ENCODE peak calls at places on chromosomes 5 and 9, in six cellular contexts. Q is neural progenitor cell, X is fibroblast of lung, T is GM23338, Y is astrocyte, D is PC-3. M is an unnamed sample.

GRCh38 chr5:52452098-52452497 is 335.6 kb upstream of the ITGA1 start:
- DNase-seq in Q (no peak), X (no peak), T (peak; percentile 66), Y (no peak), D (no peak), M (no peak)

GRCh38 chr5:124394700-124395099 is 351.7 kb downstream of the ZNF608 start:
- DNase-seq in Q (no peak), X (no peak), T (no peak), Y (no peak), D (no peak), M (no peak)

GRCh38 chr9:136847065-136847826 is 2.0 kb upstream of the PHPT1 start:
- DNase-seq in Q (peak; percentile 86), X (peak; percentile 57), T (peak; percentile 92), Y (peak; percentile 29), D (peak; percentile 41), M (peak; percentile 69)

GRCh38 chr9:17075758-17076485 is 58.9 kb upstream of the CNTLN start:
- DNase-seq in Q (no peak), X (no peak), T (no peak), Y (no peak), D (no peak), M (no peak)

GRCh38 chr5:93831449-93831848 is 90.0 kb upstream of the POU5F2 start:
- DNase-seq in Q (no peak), X (peak; percentile 95), T (no peak), Y (peak; percentile 92), D (peak; percentile 91), M (no peak)

GRCh38 chr5:181215997-181216982 is 6.8 kb upstream of the TRIM41 start:
- DNase-seq in Q (no peak), X (no peak), T (peak; percentile 37), Y (no peak), D (peak; percentile 65), M (peak; percentile 70)

GRCh38 chr9:5999443-6000104 is 15.8 kb downstream of the RANBP6 start:
- DNase-seq in Q (no peak), X (no peak), T (no peak), Y (no peak), D (no peak), M (no peak)

GRCh38 chr9:27654629-27655285 is 81.5 kb upstream of the C9orf72 start:
- DNase-seq in Q (no peak), X (no peak), T (no peak), Y (no peak), D (no peak), M (no peak)

GRCh38 chr5:17178316-17178715 is 39.1 kb upstream of the BASP1 start:
- DNase-seq in Q (no peak), X (peak; percentile 74), T (no peak), Y (peak; percentile 73), D (no peak), M (no peak)

GRCh38 chr5:172168311-172168710 is 19.7 kb downstream of the STK10 start:
- DNase-seq in Q (no peak), X (no peak), T (no peak), Y (no peak), D (no peak), M (no peak)

GRCh38 chr5:66329078-66329477 is 185.0 kb downstream of the SREK1 start:
- DNase-seq in Q (no peak), X (no peak), T (no peak), Y (no peak), D (no peak), M (no peak)

GRCh38 chr5:134466241-134467069 is 54.8 kb upstream of the CDKN2AIPNL start:
- DNase-seq in Q (peak; percentile 82), X (peak; percentile 73), T (peak; percentile 90), Y (peak; percentile 52), D (peak; percentile 92), M (peak; percentile 58)

GRCh38 chr9:10003047-10003446 is 609.8 kb downstream of the PTPRD start:
- DNase-seq in Q (no peak), X (no peak), T (no peak), Y (no peak), D (no peak), M (no peak)

GRCh38 chr9:72903103-72903502 is 49.8 kb downstream of the ALDH1A1 start:
- DNase-seq in Q (no peak), X (no peak), T (no peak), Y (no peak), D (no peak), M (no peak)

GRCh38 chr5:176533894-176534611 is 3.1 kb downstream of the RNF44 start:
- DNase-seq in Q (no peak), X (peak; percentile 13), T (no peak), Y (no peak), D (peak; percentile 25), M (no peak)

DNA sequence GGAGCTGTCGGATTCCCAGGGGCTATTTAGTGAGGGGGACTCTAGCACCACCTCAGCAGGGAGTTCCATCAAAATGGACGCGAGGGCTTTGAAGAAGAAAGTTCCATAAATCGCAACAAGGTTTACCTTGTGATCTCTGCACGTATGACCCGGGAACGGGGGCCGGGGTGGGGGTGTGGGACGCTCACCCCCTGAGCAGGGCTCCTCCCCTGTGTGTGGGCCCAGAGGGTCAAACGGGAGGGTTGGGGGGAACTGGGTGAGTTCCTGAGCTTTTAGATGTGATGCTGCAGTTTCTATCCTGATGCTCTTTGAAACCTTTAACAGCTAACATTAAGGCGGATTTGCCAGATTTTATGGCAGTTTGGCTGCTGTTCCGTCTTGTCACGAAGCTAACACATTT is 18.9 kb upstream of the LRRC14B start:
- DNase-seq in Q (no peak), X (no peak), T (no peak), Y (no peak), D (no peak), M (no peak)
- H2AFZ ChIP-seq in Q (no peak overlapping the region), X (no peak overlapping the region), T (no peak overlapping the region), Y (no peak overlapping the region), D (no peak overlapping the region), M (no peak overlapping the region)

DNA sequence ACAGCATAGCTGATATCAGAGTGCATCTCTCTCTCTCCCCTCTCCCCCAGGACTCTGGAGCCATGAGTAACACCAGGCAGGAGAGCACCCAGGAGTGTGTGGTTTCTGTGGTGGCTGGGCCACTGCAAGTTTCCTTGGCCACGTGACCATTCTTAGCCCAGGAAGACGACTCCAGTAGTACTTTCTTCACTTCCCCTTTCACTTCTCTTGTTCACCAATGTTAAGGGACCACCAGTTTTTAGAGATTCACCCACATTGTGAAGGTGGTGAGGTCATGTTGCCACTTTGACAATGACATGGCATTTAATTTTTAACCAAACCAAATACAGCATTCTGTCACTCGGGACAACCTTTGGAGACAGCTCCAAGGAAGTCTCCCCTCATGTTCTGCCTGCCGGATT is 17.9 kb upstream of the DAPK1 start:
- DNase-seq in Q (no peak), X (peak; percentile 83), T (no peak), Y (peak; percentile 80), D (no peak), M (no peak)
- H2AFZ ChIP-seq in Q (no peak overlapping the region), X (no peak overlapping the region), T (peak overlapping the region; percentile 66), Y (no peak overlapping the region), D (no peak overlapping the region), M (no peak overlapping the region)

GRCh38 chr5:115818821-115819220 is 2.4 kb upstream of the CDO1 start:
- DNase-seq in Q (no peak), X (no peak), T (no peak), Y (no peak), D (no peak), M (no peak)

GRCh38 chr5:115813719-115814118 is 2.7 kb downstream of the CDO1 start:
- DNase-seq in Q (peak; percentile 2), X (peak; percentile 1), T (no peak), Y (no peak), D (no peak), M (no peak)

GRCh38 chr5:115816226-115817042 is at the start of gene CDO1:
- DNase-seq in Q (peak; percentile 80), X (peak; percentile 78), T (peak; percentile 83), Y (peak; percentile 71), D (no peak), M (no peak)

GRCh38 chr5:115815006-115815692 is 1.3 kb downstream of the CDO1 start:
- DNase-seq in Q (no peak), X (peak; percentile 56), T (no peak), Y (peak; percentile 51), D (no peak), M (no peak)

DNA sequence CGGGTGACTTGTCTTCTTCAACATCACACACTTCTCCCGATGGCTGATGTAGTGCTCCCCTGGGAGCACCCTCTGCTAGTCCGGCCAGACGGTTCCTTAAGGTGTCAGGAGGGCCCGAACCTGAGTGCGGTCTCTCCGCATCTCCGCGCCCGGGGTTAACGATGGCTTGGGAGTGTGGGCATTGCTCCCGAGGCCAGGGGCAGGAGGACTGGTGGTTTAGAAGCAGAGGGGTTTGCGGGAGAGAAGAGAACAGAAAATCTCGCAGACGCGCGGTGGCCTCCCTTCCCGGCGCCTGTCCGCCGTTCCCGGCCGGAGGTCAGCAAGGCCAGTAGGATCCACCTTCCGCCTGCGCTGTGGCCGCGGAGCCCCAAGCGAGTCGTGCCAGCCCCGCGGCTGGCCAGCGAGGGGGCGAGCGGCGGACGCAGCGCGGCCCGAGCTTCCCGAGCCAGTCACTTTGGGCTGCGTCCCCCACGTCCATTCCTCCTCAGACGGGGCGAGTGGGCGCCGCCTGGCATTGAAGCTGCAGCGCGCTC is 700 bp downstream of the CDO1 start:
- DNase-seq in Q (peak; percentile 69), X (no peak), T (peak; percentile 54), Y (peak; percentile 1), D (no peak), M (no peak)
- H2AFZ ChIP-seq in Q (peak overlapping the region; percentile 90), X (peak overlapping the region; percentile 37), T (peak overlapping the region; percentile 94), Y (peak overlapping the region; percentile 95), D (no peak overlapping the region), M (no peak overlapping the region)

DNA sequence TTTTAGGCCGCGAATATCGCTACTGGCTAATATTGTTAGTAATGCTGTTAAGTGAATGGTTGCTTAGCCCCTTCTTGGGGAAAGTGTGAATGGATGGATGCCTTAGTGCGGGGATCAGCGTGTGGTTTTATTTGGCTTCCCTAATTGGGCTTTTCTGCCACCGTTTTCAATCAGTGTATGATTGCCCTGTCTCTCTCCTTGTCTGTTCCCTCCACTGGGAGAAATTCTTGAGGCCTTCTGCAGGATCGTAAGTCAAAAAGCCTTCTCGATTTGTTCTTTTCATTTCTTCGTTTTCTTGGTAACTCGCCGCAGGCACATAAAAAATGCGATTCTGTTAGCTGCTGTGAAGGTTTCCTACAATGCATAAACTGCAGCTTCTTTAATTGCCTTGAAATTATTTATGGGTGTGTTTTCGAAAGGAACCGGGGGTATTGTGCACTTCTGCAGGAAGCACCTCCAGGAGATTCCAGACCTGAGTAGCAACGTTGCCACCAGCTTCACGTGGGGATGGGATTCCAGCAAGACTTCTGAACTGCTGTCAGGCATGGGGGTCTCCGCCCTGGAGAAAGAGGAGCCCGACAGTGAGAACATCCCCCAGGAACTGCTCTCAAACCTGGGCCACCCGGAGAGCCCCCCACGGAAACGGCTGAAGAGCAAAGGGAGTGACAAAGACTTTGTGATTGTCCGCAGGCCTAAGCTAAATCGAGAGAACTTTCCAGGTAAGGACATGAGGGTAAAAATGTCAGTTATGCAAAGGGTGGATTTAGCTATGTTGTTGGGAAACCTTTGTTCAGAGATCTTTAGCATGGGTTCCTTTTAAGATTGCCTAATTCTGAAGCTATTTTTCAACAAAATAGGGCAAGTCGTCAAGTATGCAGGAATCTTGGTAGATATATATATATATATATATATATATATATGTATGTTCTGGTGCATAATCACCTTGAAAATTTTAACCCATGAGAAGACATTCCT is 700 bp downstream of the SKP2 start:
- DNase-seq in Q (peak; percentile 34), X (peak; percentile 45), T (peak; percentile 21), Y (peak; percentile 32), D (peak; percentile 12), M (no peak)
- H2AFZ ChIP-seq in Q (peak overlapping the region; percentile 82), X (peak overlapping the region; percentile 67), T (peak overlapping the region; percentile 98), Y (peak overlapping the region; percentile 85), D (peak overlapping the region; percentile 88), M (peak overlapping the region; percentile 95)

DNA sequence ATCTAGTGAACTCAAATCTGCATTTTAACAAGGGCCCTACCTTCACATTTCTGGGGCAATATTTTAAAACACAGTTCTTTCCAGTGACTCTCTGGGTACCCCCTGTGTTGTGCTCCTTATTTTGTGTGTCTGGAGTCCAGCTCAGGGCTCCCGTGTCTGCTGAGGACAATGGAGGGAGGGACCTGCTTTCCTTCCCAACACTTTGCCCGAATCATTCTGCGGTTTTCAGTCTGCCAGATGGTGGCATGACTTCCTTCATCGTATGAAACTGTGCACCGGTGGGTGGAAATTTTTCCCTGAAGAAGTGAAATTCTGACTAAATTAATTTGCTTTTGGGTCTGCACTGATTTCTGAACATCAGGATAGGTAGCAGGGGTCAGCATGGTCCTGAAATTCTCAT is 153.6 kb upstream of the CD180 start:
- DNase-seq in Q (no peak), X (no peak), T (no peak), Y (no peak), D (no peak), M (no peak)
- H2AFZ ChIP-seq in Q (no peak overlapping the region), X (peak overlapping the region; percentile 21), T (no peak overlapping the region), Y (no peak overlapping the region), D (no peak overlapping the region), M (no peak overlapping the region)

M was measured in PC-9.